ENCODE peak calls at places on chromosomes 16 and 17, in seven cellular contexts. One of them, this sample, is unnamed. For H3K27me3, the result is how much of the 10 kb centered on the place peaks cover.

GRCh38 chr17:45073414-45074070 is 12.4 kb downstream of the NMT1 start:
- DNase-seq in fibroblast of lung: peak
- DNase-seq in prostate gland: no peak
- DNase-seq in kidney epithelial cell: no peak
- DNase-seq in naive thymus-derived CD4-positive, alpha-beta T cell: no peak
- DNase-seq in H9: no peak
- DNase-seq in GM12878: no peak
- DNase-seq in this sample: peak

GRCh38 chr17:45971698-45972141 is 27.3 kb upstream of the STH start:
- DNase-seq in fibroblast of lung: no peak
- DNase-seq in prostate gland: no peak
- DNase-seq in GM12878: no peak
- DNase-seq in naive thymus-derived CD4-positive, alpha-beta T cell: no peak
- DNase-seq in kidney epithelial cell: no peak
- DNase-seq in H9: peak
- DNase-seq in this sample: no peak

GRCh38 chr16:24538756-24539294 is 541 bp upstream of the RBBP6 start:
- DNase-seq in prostate gland: no peak
- DNase-seq in kidney epithelial cell: peak
- DNase-seq in GM12878: no peak
- DNase-seq in H9: no peak
- DNase-seq in fibroblast of lung: no peak
- DNase-seq in naive thymus-derived CD4-positive, alpha-beta T cell: no peak
- DNase-seq in this sample: no peak

GRCh38 chr17:2853111-2853721 is 57.0 kb downstream of the RAP1GAP2 start:
- DNase-seq in naive thymus-derived CD4-positive, alpha-beta T cell: no peak
- DNase-seq in fibroblast of lung: peak
- DNase-seq in H9: peak
- DNase-seq in prostate gland: peak
- DNase-seq in kidney epithelial cell: no peak
- DNase-seq in GM12878: no peak
- DNase-seq in this sample: no peak

GRCh38 chr17:45305532-45306087 is 11.2 kb downstream of the MAP3K14 start:
- DNase-seq in prostate gland: no peak
- DNase-seq in H9: no peak
- DNase-seq in GM12878: no peak
- DNase-seq in kidney epithelial cell: no peak
- DNase-seq in naive thymus-derived CD4-positive, alpha-beta T cell: no peak
- DNase-seq in fibroblast of lung: peak
- DNase-seq in this sample: no peak

GRCh38 chr16:23803591-23804123 is 32.1 kb upstream of the PRKCB start:
- DNase-seq in kidney epithelial cell: no peak
- DNase-seq in H9: peak
- DNase-seq in naive thymus-derived CD4-positive, alpha-beta T cell: peak
- DNase-seq in fibroblast of lung: peak
- DNase-seq in prostate gland: peak
- DNase-seq in GM12878: no peak
- DNase-seq in this sample: no peak

GRCh38 chr17:22441776-22442175 is 749.5 kb downstream of the KCNJ18 start:
- DNase-seq in kidney epithelial cell: no peak
- DNase-seq in fibroblast of lung: no peak
- DNase-seq in naive thymus-derived CD4-positive, alpha-beta T cell: no peak
- DNase-seq in H9: no peak
- DNase-seq in prostate gland: no peak
- DNase-seq in GM12878: no peak
- DNase-seq in this sample: no peak

GRCh38 chr17:78922876-78923498 is 2.2 kb downstream of the TIMP2 start:
- DNase-seq in fibroblast of lung: no peak
- DNase-seq in kidney epithelial cell: no peak
- DNase-seq in naive thymus-derived CD4-positive, alpha-beta T cell: no peak
- DNase-seq in GM12878: no peak
- DNase-seq in prostate gland: no peak
- DNase-seq in H9: peak
- DNase-seq in this sample: no peak

GRCh38 chr16:14087590-14088154 is 16.6 kb downstream of the MRTFB start:
- DNase-seq in GM12878: no peak
- DNase-seq in prostate gland: no peak
- DNase-seq in naive thymus-derived CD4-positive, alpha-beta T cell: no peak
- DNase-seq in fibroblast of lung: no peak
- DNase-seq in H9: no peak
- DNase-seq in kidney epithelial cell: no peak
- DNase-seq in this sample: no peak

GRCh38 chr16:46757339-46758050 is 9.4 kb upstream of the MYLK3 start:
- DNase-seq in kidney epithelial cell: no peak
- DNase-seq in naive thymus-derived CD4-positive, alpha-beta T cell: no peak
- DNase-seq in H9: no peak
- DNase-seq in prostate gland: peak
- DNase-seq in GM12878: no peak
- DNase-seq in fibroblast of lung: no peak
- DNase-seq in this sample: no peak

GRCh38 chr16:67431805-67432476 is 1.0 kb downstream of the HSD11B2 start:
- DNase-seq in H9: peak
- DNase-seq in fibroblast of lung: no peak
- DNase-seq in naive thymus-derived CD4-positive, alpha-beta T cell: no peak
- DNase-seq in GM12878: no peak
- DNase-seq in prostate gland: no peak
- DNase-seq in kidney epithelial cell: no peak
- DNase-seq in this sample: no peak

GRCh38 chr17:44522883-44523671 is 19.9 kb upstream of the GPATCH8 start:
- DNase-seq in H9: peak
- DNase-seq in prostate gland: peak
- DNase-seq in fibroblast of lung: peak
- DNase-seq in kidney epithelial cell: no peak
- DNase-seq in GM12878: peak
- DNase-seq in naive thymus-derived CD4-positive, alpha-beta T cell: no peak
- DNase-seq in this sample: no peak

GRCh38 chr17:58786586-58787295 is 31.1 kb downstream of the PPM1E start:
- DNase-seq in kidney epithelial cell: no peak
- DNase-seq in naive thymus-derived CD4-positive, alpha-beta T cell: no peak
- DNase-seq in prostate gland: no peak
- DNase-seq in H9: no peak
- DNase-seq in GM12878: no peak
- DNase-seq in fibroblast of lung: peak
- DNase-seq in this sample: peak

GRCh38 chr16:27245276-27246231 is 23.0 kb downstream of the NSMCE1 start:
- DNase-seq in H9: peak
- DNase-seq in naive thymus-derived CD4-positive, alpha-beta T cell: no peak
- DNase-seq in fibroblast of lung: peak
- DNase-seq in prostate gland: no peak
- DNase-seq in kidney epithelial cell: peak
- DNase-seq in GM12878: no peak
- DNase-seq in this sample: no peak

GRCh38 chr17:81726004-81726403 is 13.9 kb downstream of the SLC25A10 start:
- DNase-seq in fibroblast of lung: no peak
- DNase-seq in kidney epithelial cell: no peak
- DNase-seq in prostate gland: peak
- DNase-seq in GM12878: no peak
- DNase-seq in H9: no peak
- DNase-seq in naive thymus-derived CD4-positive, alpha-beta T cell: no peak
- DNase-seq in this sample: no peak

GRCh38 chr16:31128711-31129567 is 6.6 kb downstream of the PRSS8 start:
- DNase-seq in fibroblast of lung: no peak
- DNase-seq in naive thymus-derived CD4-positive, alpha-beta T cell: no peak
- DNase-seq in GM12878: no peak
- DNase-seq in H9: no peak
- DNase-seq in prostate gland: no peak
- DNase-seq in kidney epithelial cell: no peak
- DNase-seq in this sample: no peak

GRCh38 chr16:76741623-76742022 is 449.4 kb upstream of the MON1B start:
- DNase-seq in naive thymus-derived CD4-positive, alpha-beta T cell: no peak
- DNase-seq in fibroblast of lung: no peak
- DNase-seq in H9: no peak
- DNase-seq in kidney epithelial cell: no peak
- DNase-seq in prostate gland: no peak
- DNase-seq in GM12878: no peak
- DNase-seq in this sample: no peak

GRCh38 chr17:43952351-43952723 is 1.4 kb downstream of the PYY start:
- DNase-seq in prostate gland: no peak
- DNase-seq in fibroblast of lung: peak
- DNase-seq in naive thymus-derived CD4-positive, alpha-beta T cell: no peak
- DNase-seq in H9: peak
- DNase-seq in kidney epithelial cell: no peak
- DNase-seq in GM12878: no peak
- DNase-seq in this sample: no peak

GRCh38 chr16:8716592-8716991 is 42.2 kb downstream of the ABAT start:
- DNase-seq in prostate gland: peak
- DNase-seq in H9: no peak
- DNase-seq in kidney epithelial cell: no peak
- DNase-seq in GM12878: no peak
- DNase-seq in fibroblast of lung: peak
- DNase-seq in naive thymus-derived CD4-positive, alpha-beta T cell: no peak
- DNase-seq in this sample: no peak

GRCh38 chr16:83433201-83433600 is 374.6 kb upstream of the HSBP1 start:
- DNase-seq in fibroblast of lung: peak
- DNase-seq in GM12878: no peak
- DNase-seq in naive thymus-derived CD4-positive, alpha-beta T cell: no peak
- DNase-seq in prostate gland: no peak
- DNase-seq in kidney epithelial cell: peak
- DNase-seq in H9: no peak
- DNase-seq in this sample: no peak

GRCh38 chr17:9402590-9403199 is 172.9 kb downstream of the STX8 start:
- DNase-seq in GM12878: no peak
- DNase-seq in naive thymus-derived CD4-positive, alpha-beta T cell: no peak
- DNase-seq in H9: peak
- DNase-seq in prostate gland: no peak
- DNase-seq in kidney epithelial cell: no peak
- DNase-seq in fibroblast of lung: no peak
- DNase-seq in this sample: no peak

GRCh38 chr17:82098169-82098938 is at the start of gene FASN:
- DNase-seq in kidney epithelial cell: peak
- DNase-seq in H9: peak
- DNase-seq in naive thymus-derived CD4-positive, alpha-beta T cell: peak
- DNase-seq in prostate gland: peak
- DNase-seq in fibroblast of lung: peak
- DNase-seq in GM12878: peak
- DNase-seq in this sample: peak

GRCh38 chr16:89290887-89291286 is 73.4 kb downstream of the ZNF778 start:
- DNase-seq in GM12878: no peak
- DNase-seq in prostate gland: no peak
- DNase-seq in fibroblast of lung: no peak
- DNase-seq in H9: peak
- DNase-seq in naive thymus-derived CD4-positive, alpha-beta T cell: no peak
- DNase-seq in kidney epithelial cell: no peak
- DNase-seq in this sample: no peak

GRCh38 chr17:77459018-77459755 is 318.4 kb downstream of the SEC14L1 start:
- DNase-seq in fibroblast of lung: no peak
- DNase-seq in GM12878: no peak
- DNase-seq in kidney epithelial cell: no peak
- DNase-seq in H9: no peak
- DNase-seq in prostate gland: no peak
- DNase-seq in naive thymus-derived CD4-positive, alpha-beta T cell: peak
- DNase-seq in this sample: no peak

GRCh38 chr16:68377667-68378420 is 67.0 kb downstream of the PRMT7 start:
- DNase-seq in naive thymus-derived CD4-positive, alpha-beta T cell: peak
- DNase-seq in kidney epithelial cell: no peak
- DNase-seq in prostate gland: peak
- DNase-seq in H9: no peak
- DNase-seq in GM12878: no peak
- DNase-seq in fibroblast of lung: peak
- DNase-seq in this sample: no peak

GRCh38 chr16:985646-986400 is 4.3 kb downstream of the SOX8 start:
- DNase-seq in GM12878: no peak
- DNase-seq in H9: no peak
- DNase-seq in prostate gland: no peak
- DNase-seq in naive thymus-derived CD4-positive, alpha-beta T cell: no peak
- DNase-seq in fibroblast of lung: no peak
- DNase-seq in kidney epithelial cell: no peak
- DNase-seq in this sample: no peak
- H3K27me3 ChIP-seq in GM12878: under half
- H3K27me3 ChIP-seq in H9: under half
- H3K27me3 ChIP-seq in prostate gland: under half
- H3K27me3 ChIP-seq in naive thymus-derived CD4-positive, alpha-beta T cell: under half
- H3K27me3 ChIP-seq in fibroblast of lung: under half
- H3K27me3 ChIP-seq in kidney epithelial cell: half or more
- H3K27me3 ChIP-seq in this sample: under half

GRCh38 chr16:56623637-56624036 is 1.9 kb upstream of the MT1E start:
- DNase-seq in kidney epithelial cell: no peak
- DNase-seq in fibroblast of lung: no peak
- DNase-seq in prostate gland: no peak
- DNase-seq in naive thymus-derived CD4-positive, alpha-beta T cell: no peak
- DNase-seq in GM12878: no peak
- DNase-seq in H9: no peak
- DNase-seq in this sample: no peak
- H3K27me3 ChIP-seq in kidney epithelial cell: under half
- H3K27me3 ChIP-seq in fibroblast of lung: under half
- H3K27me3 ChIP-seq in prostate gland: under half
- H3K27me3 ChIP-seq in naive thymus-derived CD4-positive, alpha-beta T cell: under half
- H3K27me3 ChIP-seq in GM12878: under half
- H3K27me3 ChIP-seq in H9: half or more
- H3K27me3 ChIP-seq in this sample: under half

DNA sequence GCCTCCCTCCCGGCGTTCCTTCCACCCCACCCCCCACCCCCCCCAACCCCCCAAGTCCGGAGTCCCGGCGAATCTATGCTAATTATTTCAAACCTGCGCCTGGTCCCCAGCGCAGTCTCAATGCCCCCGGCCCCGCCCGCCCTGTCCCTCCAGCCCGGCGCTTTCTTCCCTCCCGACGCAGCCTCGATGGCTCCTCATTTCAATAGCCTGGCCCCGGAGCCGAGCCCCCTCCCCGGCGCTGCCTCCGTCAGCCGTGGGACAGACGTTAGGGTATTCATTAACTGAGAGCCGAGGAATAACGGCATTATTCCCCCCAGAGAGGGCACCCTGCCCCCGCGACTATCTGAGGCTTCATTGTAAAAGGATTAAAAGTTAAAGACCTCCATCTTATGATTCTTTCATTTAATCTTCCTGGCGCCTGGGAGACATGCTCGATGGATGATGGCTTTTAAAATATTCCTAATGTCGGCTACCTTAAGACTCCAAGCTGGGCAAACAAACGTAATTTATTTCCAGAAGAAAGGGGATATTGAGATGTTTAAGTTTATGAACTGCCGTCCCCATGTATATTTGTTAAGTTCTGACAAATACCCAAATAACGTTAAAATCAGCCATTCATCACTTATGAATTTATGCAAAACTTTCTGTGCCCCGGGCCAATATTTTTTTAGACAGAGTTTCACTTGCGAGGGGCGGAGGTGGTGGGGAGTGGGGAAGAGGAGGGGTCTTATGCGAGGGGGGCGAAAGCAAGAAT is 3.4 kb downstream of the NOG start:
- DNase-seq in GM12878: no peak
- DNase-seq in kidney epithelial cell: no peak
- DNase-seq in H9: peak
- DNase-seq in prostate gland: no peak
- DNase-seq in fibroblast of lung: no peak
- DNase-seq in naive thymus-derived CD4-positive, alpha-beta T cell: peak
- DNase-seq in this sample: no peak
- H3K27me3 ChIP-seq in GM12878: under half
- H3K27me3 ChIP-seq in kidney epithelial cell: under half
- H3K27me3 ChIP-seq in H9: under half
- H3K27me3 ChIP-seq in prostate gland: under half
- H3K27me3 ChIP-seq in fibroblast of lung: under half
- H3K27me3 ChIP-seq in naive thymus-derived CD4-positive, alpha-beta T cell: under half
- H3K27me3 ChIP-seq in this sample: under half

DNA sequence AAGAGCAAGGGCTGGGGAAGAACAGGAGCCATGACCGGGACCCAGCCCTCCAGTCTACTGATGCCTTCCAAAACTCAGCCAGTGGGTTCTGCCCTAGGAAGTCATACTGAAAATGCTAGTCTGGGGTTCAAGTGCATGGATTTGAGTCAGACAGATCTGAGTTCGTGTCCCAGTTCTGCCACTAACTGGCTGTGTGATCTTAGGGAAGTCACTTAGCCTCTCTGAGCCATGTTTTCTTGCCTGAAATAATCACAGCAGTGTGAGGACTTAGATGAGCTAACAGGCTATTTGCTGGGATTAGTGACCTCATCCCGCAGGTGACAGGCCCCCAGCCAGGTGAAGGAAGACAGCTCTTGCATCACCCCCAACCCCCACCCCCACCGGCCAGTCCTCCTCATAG is 4.4 kb downstream of the GRIN2C start:
- DNase-seq in fibroblast of lung: no peak
- DNase-seq in H9: no peak
- DNase-seq in GM12878: no peak
- DNase-seq in kidney epithelial cell: no peak
- DNase-seq in prostate gland: no peak
- DNase-seq in naive thymus-derived CD4-positive, alpha-beta T cell: no peak
- DNase-seq in this sample: no peak
- H3K27me3 ChIP-seq in fibroblast of lung: half or more
- H3K27me3 ChIP-seq in H9: half or more
- H3K27me3 ChIP-seq in GM12878: under half
- H3K27me3 ChIP-seq in kidney epithelial cell: half or more
- H3K27me3 ChIP-seq in prostate gland: under half
- H3K27me3 ChIP-seq in naive thymus-derived CD4-positive, alpha-beta T cell: under half
- H3K27me3 ChIP-seq in this sample: half or more